ENCODE peak calls at places on chromosomes 6 and 20, in four cellular contexts. D, H, V and S are unnamed samples.
A peak's percentile ranks its signal among the peaks of the same experiment; 100 is the strongest.

GRCh38 chr6:98539669-98540207 is 294.6 kb upstream of the POU3F2 start:
- DNase-seq in D (no peak), H (no peak), V (no peak), S (no peak)

GRCh38 chr20:14337400-14338171 is at the start of gene FLRT3:
- DNase-seq in D (no peak), H (peak; percentile 97), V (peak; percentile 58), S (peak; percentile 93)

GRCh38 chr20:38700146-38700545 is 24.1 kb upstream of the SLC32A1 start:
- DNase-seq in D (peak; percentile 40), H (no peak), V (no peak), S (no peak)

GRCh38 chr6:99709062-99709461 is 102.4 kb downstream of the PRDM13 start:
- DNase-seq in D (no peak), H (no peak), V (no peak), S (no peak)

GRCh38 chr6:167798453-167798852 is 28.3 kb upstream of the AFDN start:
- DNase-seq in D (no peak), H (no peak), V (peak; percentile 37), S (no peak)

GRCh38 chr6:215335-216034 is 76.8 kb upstream of the DUSP22 start:
- DNase-seq in D (no peak), H (no peak), V (no peak), S (no peak)

GRCh38 chr6:83536034-83536646 is 23.8 kb downstream of the PRSS35 start:
- DNase-seq in D (peak; percentile 57), H (peak; percentile 52), V (peak; percentile 84), S (peak; percentile 29)

GRCh38 chr20:17928211-17928611 is 40.4 kb downstream of the SNX5 start:
- DNase-seq in D (no peak), H (no peak), V (no peak), S (no peak)

GRCh38 chr6:11386323-11386722 is 151.2 kb upstream of the TMEM170B start:
- DNase-seq in D (no peak), H (no peak), V (no peak), S (no peak)

GRCh38 chr20:52279667-52280180 is 88.1 kb upstream of the ZFP64 start:
- DNase-seq in D (no peak), H (no peak), V (no peak), S (no peak)

GRCh38 chr6:18386302-18386976 is 711 bp upstream of the RNF144B start:
- DNase-seq in D (no peak), H (no peak), V (no peak), S (peak; percentile 90)

GRCh38 chr6:154139894-154140293 is 100.9 kb downstream of the OPRM1 start:
- DNase-seq in D (no peak), H (no peak), V (no peak), S (no peak)

DNA sequence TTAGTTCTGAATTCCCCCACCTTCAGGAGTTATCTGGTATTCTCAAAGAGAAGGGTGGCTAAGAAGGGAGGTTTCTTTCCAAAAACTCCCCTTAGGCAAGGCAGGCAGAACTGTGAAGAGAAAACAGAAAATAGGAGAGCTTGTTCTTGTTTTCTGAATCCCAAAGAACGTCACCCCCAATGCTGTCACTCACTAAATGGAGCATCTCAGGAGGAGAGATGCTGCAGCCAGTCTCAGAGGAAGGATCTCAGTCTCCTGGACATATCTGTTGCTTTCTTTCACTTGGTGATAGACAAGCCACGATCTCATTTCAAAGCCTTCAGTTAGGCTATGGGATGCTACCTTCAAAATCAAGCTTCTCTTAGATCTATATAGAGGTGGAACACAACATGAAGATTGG is 16.1 kb upstream of the MYB start:
- DNase-seq in D (no peak), H (no peak), V (no peak), S (no peak)
- TF ChIP-seq JUN in D (no peak), H (no peak), V (no peak), S (no peak)

GRCh38 chr6:79269877-79270276 is 35.4 kb upstream of the HMGN3 start:
- DNase-seq in D (no peak), H (peak; percentile 10), V (no peak), S (no peak)
- TF ChIP-seq KDM1A in D (no peak), H (no peak), V (no peak), S (no peak)

GRCh38 chr6:3724451-3725144 is 26.9 kb downstream of the PXDC1 start:
- DNase-seq in D (peak; percentile 62), H (no peak), V (no peak), S (no peak)
- TF ChIP-seq JUN in D (no peak), H (no peak), V (no peak), S (no peak)

GRCh38 chr6:4947716-4948115 is 56.1 kb downstream of the RPP40 start:
- DNase-seq in D (no peak), H (no peak), V (no peak), S (no peak)

GRCh38 chr6:4950076-4950475 is 53.8 kb downstream of the RPP40 start:
- DNase-seq in D (no peak), H (no peak), V (no peak), S (no peak)

GRCh38 chr6:4950849-4951533 is 52.8 kb downstream of the RPP40 start:
- DNase-seq in D (no peak), H (peak; percentile 33), V (peak; percentile 39), S (no peak)

GRCh38 chr6:4946521-4946920 is 57.3 kb downstream of the RPP40 start:
- DNase-seq in D (no peak), H (no peak), V (no peak), S (no peak)

DNA sequence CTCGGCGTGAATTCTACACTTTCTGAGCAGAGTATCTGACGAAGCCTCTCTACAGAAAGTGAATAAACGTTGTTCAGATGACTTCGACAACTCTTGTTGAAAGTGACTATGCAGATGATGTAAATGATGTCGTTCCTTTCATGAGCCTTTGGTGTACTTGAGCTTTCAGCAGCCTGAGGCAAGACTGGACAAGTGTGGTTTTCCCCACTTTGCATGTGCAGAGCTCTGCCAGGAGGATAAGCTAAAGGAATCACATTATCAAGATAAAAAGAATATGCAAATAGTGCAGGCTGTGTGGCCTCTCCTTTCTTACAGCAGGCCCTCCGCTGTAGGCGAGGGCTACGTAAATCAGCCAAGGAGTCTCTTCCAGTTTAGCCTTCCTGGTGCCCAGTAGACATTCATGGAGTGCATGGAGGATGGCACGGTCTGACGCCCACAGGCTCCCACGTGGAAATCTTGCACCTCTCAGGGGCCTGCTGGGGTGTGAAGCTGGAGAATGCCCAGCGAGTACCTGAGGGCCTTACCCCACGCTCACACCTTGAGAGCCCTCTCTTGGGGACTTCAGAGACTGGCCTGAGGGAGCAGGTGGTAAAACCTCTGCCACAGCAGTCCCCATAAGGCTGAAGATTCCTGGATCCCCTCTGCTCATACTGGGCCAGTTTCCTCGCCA is 54.9 kb downstream of the RPP40 start:
- DNase-seq in D (no peak), H (no peak), V (peak; percentile 47), S (no peak)
- TF ChIP-seq KDM1A in D (no peak), H (no peak), V (no peak), S (no peak)

GRCh38 chr20:2703716-2704475 is 11.3 kb downstream of the EBF4 start:
- DNase-seq in D (no peak), H (no peak), V (no peak), S (no peak)
- TF ChIP-seq JUN in D (no peak), H (no peak), V (no peak), S (no peak)

DNA sequence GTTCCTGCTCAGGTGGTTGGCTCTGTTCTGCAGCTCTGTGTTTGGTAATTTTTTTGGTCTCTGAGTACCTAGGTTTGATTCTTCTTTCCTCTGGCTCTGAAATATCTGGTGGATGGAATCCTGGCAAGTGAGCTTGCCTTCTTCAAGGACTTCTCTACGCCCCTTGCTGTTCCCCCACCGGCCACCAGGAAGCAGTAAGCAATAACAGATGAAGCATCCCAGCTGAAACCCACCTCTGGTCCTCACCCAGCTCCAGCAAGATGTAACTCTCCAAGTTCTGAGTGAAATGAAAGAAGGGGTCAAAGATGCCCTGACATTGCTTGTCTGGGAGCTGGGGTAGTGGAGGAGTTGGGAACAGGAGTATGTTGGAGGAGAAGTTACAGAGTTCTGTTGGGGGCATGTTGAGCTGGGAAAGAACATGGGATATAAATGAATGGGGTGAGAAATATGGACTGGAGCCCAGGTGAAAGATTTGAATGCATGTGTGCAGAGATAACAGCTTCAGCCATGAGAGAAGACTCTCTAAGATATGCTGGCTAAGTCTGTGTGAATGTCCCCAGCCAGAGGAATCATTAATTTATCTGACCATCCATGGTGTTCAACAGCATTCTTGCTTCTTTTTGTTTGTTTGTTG is 51.3 kb upstream of the GLP1R start:
- DNase-seq in D (peak; percentile 52), H (peak; percentile 16), V (peak; percentile 82), S (peak; percentile 29)
- TF ChIP-seq KDM1A in D (no peak), H (no peak), V (no peak), S (no peak)

GRCh38 chr6:149965191-149966020 is 1.7 kb downstream of the ULBP1 start:
- DNase-seq in D (no peak), H (no peak), V (peak; percentile 67), S (no peak)

GRCh38 chr6:149963212-149963461 is 606 bp upstream of the ULBP1 start:
- DNase-seq in D (peak; percentile 65), H (peak; percentile 71), V (peak; percentile 67), S (no peak)

GRCh38 chr6:149962461-149963211 is 1.1 kb upstream of the ULBP1 start:
- DNase-seq in D (no peak), H (no peak), V (no peak), S (no peak)

GRCh38 chr6:149963462-149964242 is at the start of gene ULBP1:
- DNase-seq in D (peak; percentile 96), H (peak; percentile 88), V (peak; percentile 93), S (no peak)

GRCh38 chr6:149964243-149965190 is 774 bp downstream of the ULBP1 start:
- DNase-seq in D (no peak), H (no peak), V (peak; percentile 76), S (no peak)
- TF ChIP-seq JUN in D (no peak), H (no peak), V (no peak), S (no peak)

DNA sequence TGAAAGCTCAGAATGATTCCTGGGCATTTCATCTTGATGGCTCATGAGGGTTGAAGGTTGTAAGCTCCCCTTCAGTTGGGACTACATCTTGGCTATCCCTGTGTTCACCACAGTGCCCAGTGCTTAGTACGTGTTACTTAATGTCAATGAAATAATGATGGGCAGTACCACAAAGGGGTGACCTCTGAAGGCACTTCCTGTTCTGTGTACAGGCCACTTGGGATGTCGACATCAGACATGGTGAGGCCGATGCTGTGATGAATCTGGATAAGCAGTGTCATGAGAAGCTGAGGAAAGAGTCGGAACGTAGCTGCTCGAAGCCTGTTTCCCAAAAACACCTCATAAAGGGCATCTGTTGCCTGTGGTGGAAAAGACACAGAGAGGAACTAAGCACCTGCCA is 27.6 kb upstream of the RBL1 start:
- DNase-seq in D (no peak), H (peak; percentile 12), V (no peak), S (peak; percentile 23)
- TF ChIP-seq KDM1A in D (no peak), H (no peak), V (no peak), S (no peak)